ENCODE peak calls at places on chromosomes 12 and 14, in four cellular contexts. L is CD8-positive, alpha-beta T cell; G is stimulated activated CD8-positive, alpha-beta memory T cell treated with anti-CD3 and anti-CD28 coated beads, Interleukin-2, amount 100 ng/mL, for 48 hours; X is pulmonary artery endothelial cell. R is an unnamed sample.

GRCh38 chr14:104595911-104596450 is 8.6 kb downstream of the TMEM179 start:
- DNase-seq in L (no peak), G (no peak), X (no peak), R (no peak)

GRCh38 chr12:126534495-126534894 is 1469.3 kb downstream of the AACS start:
- DNase-seq in L (no peak), G (no peak), X (no peak), R (no peak)

GRCh38 chr12:93441111-93441616 is 583 bp downstream of the UBE2N start:
- DNase-seq in L (peak; percentile 37), G (peak; percentile 14), X (no peak), R (no peak)

GRCh38 chr12:38516418-38516817 is 199.8 kb downstream of the ALG10B start:
- DNase-seq in L (no peak), G (no peak), X (no peak), R (no peak)

GRCh38 chr12:107373238-107373809 is 280.0 kb upstream of the CRY1 start:
- DNase-seq in L (no peak), G (no peak), X (no peak), R (no peak)

GRCh38 chr12:92735131-92735721 is 32.4 kb downstream of the PLEKHG7 start:
- DNase-seq in L (no peak), G (no peak), X (peak; percentile 72), R (peak; percentile 64)

GRCh38 chr12:2288875-2289274 is 236.1 kb downstream of the CACNA1C start:
- DNase-seq in L (no peak), G (no peak), X (no peak), R (no peak)

GRCh38 chr14:104164512-104164911 is 26.1 kb downstream of the KIF26A start:
- DNase-seq in L (no peak), G (no peak), X (no peak), R (no peak)

GRCh38 chr12:121957831-121958515 is 39.6 kb downstream of the CFAP251 start:
- DNase-seq in L (no peak), G (no peak), X (no peak), R (no peak)

GRCh38 chr12:2291182-2291832 is 238.5 kb downstream of the CACNA1C start:
- DNase-seq in L (peak; percentile 16), G (no peak), X (no peak), R (no peak)

GRCh38 chr12:24718641-24719040 is 230.3 kb downstream of the BCAT1 start:
- DNase-seq in L (no peak), G (no peak), X (no peak), R (no peak)

GRCh38 chr12:98939350-98939749 is 294.3 kb downstream of the APAF1 start:
- DNase-seq in L (no peak), G (no peak), X (peak; percentile 10), R (peak; percentile 23)

GRCh38 chr12:54135621-54136027 is 53.2 kb downstream of the SMUG1 start:
- DNase-seq in L (no peak), G (no peak), X (no peak), R (no peak)

GRCh38 chr12:6110006-6110405 is 14.5 kb downstream of the VWF start:
- DNase-seq in L (no peak), G (no peak), X (no peak), R (no peak)

GRCh38 chr14:61213930-61214329 is 67.2 kb downstream of the TMEM30B start:
- DNase-seq in L (no peak), G (no peak), X (no peak), R (no peak)

GRCh38 chr14:76778546-76779215 is 17.4 kb downstream of the VASH1 start:
- DNase-seq in L (no peak), G (no peak), X (no peak), R (no peak)

GRCh38 chr14:68715032-68715924 is 77.6 kb downstream of the ZFP36L1 start:
- DNase-seq in L (no peak), G (no peak), X (no peak), R (no peak)

GRCh38 chr12:3705349-3705675 is 47.6 kb downstream of the CRACR2A start:
- DNase-seq in L (no peak), G (no peak), X (no peak), R (no peak)

GRCh38 chr12:93978553-93978952 is 169.8 kb upstream of the PLXNC1 start:
- DNase-seq in L (no peak), G (no peak), X (no peak), R (no peak)

GRCh38 chr14:70254476-70254961 is 65.8 kb upstream of the SLC8A3 start:
- DNase-seq in L (no peak), G (no peak), X (no peak), R (no peak)

GRCh38 chr12:69570000-69570516 is 15.2 kb upstream of the CCT2 start:
- DNase-seq in L (no peak), G (no peak), X (no peak), R (no peak)

GRCh38 chr12:28767836-28768348 is 381.2 kb upstream of the FAR2 start:
- DNase-seq in L (no peak), G (no peak), X (peak; percentile 66), R (no peak)

GRCh38 chr14:34359423-34360120 is 102.5 kb downstream of the SPTSSA start:
- DNase-seq in L (no peak), G (no peak), X (no peak), R (no peak)

GRCh38 chr14:104935026-104935650 is 10.5 kb downstream of the PLD4 start:
- DNase-seq in L (no peak), G (no peak), X (no peak), R (no peak)

GRCh38 chr12:67758119-67758873 is 109.8 kb downstream of the DYRK2 start:
- DNase-seq in L (no peak), G (no peak), X (no peak), R (no peak)

GRCh38 chr12:94535614-94535932 is 75.9 kb upstream of the CEP83 start:
- DNase-seq in L (no peak), G (no peak), X (no peak), R (no peak)